ENCODE peak calls at places on chromosomes 6 and 20, in six cellular contexts. N is osteocyte, C is left ventricle myocardium inferior, F is transverse colon, J is NB4, G is lower leg skin. Q is an unnamed sample.

GRCh38 chr6:90369024-90369519 is 72.4 kb upstream of the BACH2 start:
- DNase-seq in F (peak; percentile 33), G (peak; percentile 84), J (peak; percentile 93), N (peak; percentile 88), C (peak; percentile 33), Q (no peak)

GRCh38 chr6:132021552-132022375 is 70.6 kb upstream of the CCN2 start:
- DNase-seq in C (no peak), N (no peak), F (no peak), J (no peak), G (no peak), Q (no peak)

GRCh38 chr6:152110878-152111820 is 303.7 kb downstream of the ESR1 start:
- DNase-seq in C (peak; percentile 64), F (no peak), N (no peak), J (no peak), G (no peak), Q (no peak)

GRCh38 chr20:11001767-11002540 is 328.2 kb upstream of the JAG1 start:
- DNase-seq in N (no peak), J (peak; percentile 96), C (no peak), F (no peak), G (peak; percentile 45), Q (no peak)

GRCh38 chr20:48619126-48620101 is 208.4 kb downstream of the PREX1 start:
- DNase-seq in F (no peak), G (no peak), C (peak; percentile 52), N (no peak), J (no peak), Q (peak; percentile 86)

GRCh38 chr6:39005774-39006173 is 42.8 kb upstream of the GLP1R start:
- DNase-seq in N (no peak), C (no peak), G (no peak), F (no peak), J (no peak), Q (no peak)

GRCh38 chr20:36852187-36852586 is 23.8 kb upstream of the TLDC2 start:
- DNase-seq in G (no peak), J (no peak), N (no peak), C (no peak), F (no peak), Q (no peak)

GRCh38 chr6:168514216-168514615 is 73.2 kb downstream of the SMOC2 start:
- DNase-seq in F (peak; percentile 39), C (peak; percentile 69), J (no peak), G (peak; percentile 60), N (no peak), Q (no peak)

GRCh38 chr6:167409689-167410088 is 84.8 kb downstream of the TTLL2 start:
- DNase-seq in C (no peak), G (no peak), J (no peak), F (no peak), N (no peak), Q (no peak)

GRCh38 chr6:11987390-11987789 is 24.7 kb upstream of the HIVEP1 start:
- DNase-seq in C (no peak), J (no peak), N (no peak), F (no peak), G (no peak), Q (no peak)

GRCh38 chr6:219641-220198 is 72.6 kb upstream of the DUSP22 start:
- DNase-seq in C (peak; percentile 64), G (peak; percentile 41), F (peak; percentile 45), N (no peak), J (peak; percentile 95), Q (no peak)

GRCh38 chr6:138410972-138411667 is 7.1 kb downstream of the HEBP2 start:
- DNase-seq in G (no peak), C (no peak), N (no peak), F (no peak), J (peak; percentile 67), Q (no peak)

GRCh38 chr20:4559906-4560305 is 161.8 kb upstream of the PRND start:
- DNase-seq in J (no peak), C (no peak), N (no peak), F (no peak), G (no peak), Q (no peak)

GRCh38 chr6:159084493-159085091 is 39.8 kb upstream of the TAGAP start:
- DNase-seq in N (no peak), J (peak; percentile 66), G (no peak), C (no peak), F (no peak), Q (no peak)

GRCh38 chr20:43723194-43723593 is 3.6 kb downstream of the GTSF1L start:
- DNase-seq in J (no peak), F (no peak), C (no peak), G (no peak), N (no peak), Q (no peak)

GRCh38 chr6:170086639-170087420 is 204.0 kb downstream of the DLL1 start:
- DNase-seq in J (peak; percentile 59), F (peak; percentile 7), G (no peak), C (peak; percentile 9), N (peak; percentile 83), Q (peak; percentile 84)

GRCh38 chr20:44829688-44830087 is 19.3 kb upstream of the RIMS4 start:
- DNase-seq in J (no peak), C (no peak), G (no peak), F (no peak), N (peak; percentile 1), Q (no peak)

GRCh38 chr6:151071295-151071694 is 168.5 kb upstream of the AKAP12 start:
- DNase-seq in C (peak; percentile 50), N (no peak), F (no peak), G (no peak), J (no peak), Q (no peak)

GRCh38 chr6:49300911-49301310 is 162.1 kb downstream of the MMUT start:
- DNase-seq in F (no peak), C (no peak), N (no peak), J (no peak), G (no peak), Q (no peak)

GRCh38 chr6:127990081-127990480 is 89.2 kb upstream of the THEMIS start:
- DNase-seq in F (no peak), G (no peak), C (no peak), N (no peak), J (no peak), Q (no peak)

GRCh38 chr20:17762873-17763557 is 63.2 kb downstream of the BANF2 start:
- DNase-seq in N (no peak), C (no peak), F (no peak), J (no peak), G (no peak), Q (no peak)

GRCh38 chr6:166500246-166500645 is 86.2 kb downstream of the RAMACL start:
- DNase-seq in F (no peak), G (no peak), N (no peak), J (no peak), C (no peak), Q (no peak)

GRCh38 chr6:11143394-11144371 is 32.2 kb upstream of the ERVFRD-1 start:
- DNase-seq in F (peak; percentile 54), N (no peak), G (peak; percentile 90), J (peak; percentile 96), C (peak; percentile 56), Q (no peak)

GRCh38 chr6:164370773-164371172 is 938.6 kb downstream of the C6orf118 start:
- DNase-seq in F (no peak), J (no peak), C (no peak), G (no peak), N (no peak), Q (no peak)

GRCh38 chr20:16601019-16601418 is 27.8 kb upstream of the KIF16B start:
- DNase-seq in C (no peak), J (no peak), N (no peak), F (no peak), G (no peak), Q (no peak)

GRCh38 chr6:87755697-87756671 is 54.0 kb upstream of the AKIRIN2 start:
- DNase-seq in C (no peak), G (no peak), F (no peak), N (no peak), J (peak; percentile 34), Q (no peak)

GRCh38 chr6:87759491-87760010 is 57.5 kb upstream of the AKIRIN2 start:
- DNase-seq in F (no peak), C (no peak), N (no peak), G (no peak), J (peak; percentile 18), Q (no peak)

GRCh38 chr6:87757792-87758191 is 55.8 kb upstream of the AKIRIN2 start:
- DNase-seq in G (no peak), C (no peak), J (no peak), F (no peak), N (no peak), Q (no peak)

GRCh38 chr6:87754828-87755227 is 52.8 kb upstream of the AKIRIN2 start:
- DNase-seq in F (no peak), G (no peak), N (no peak), J (peak; percentile 53), C (no peak), Q (no peak)

DNA sequence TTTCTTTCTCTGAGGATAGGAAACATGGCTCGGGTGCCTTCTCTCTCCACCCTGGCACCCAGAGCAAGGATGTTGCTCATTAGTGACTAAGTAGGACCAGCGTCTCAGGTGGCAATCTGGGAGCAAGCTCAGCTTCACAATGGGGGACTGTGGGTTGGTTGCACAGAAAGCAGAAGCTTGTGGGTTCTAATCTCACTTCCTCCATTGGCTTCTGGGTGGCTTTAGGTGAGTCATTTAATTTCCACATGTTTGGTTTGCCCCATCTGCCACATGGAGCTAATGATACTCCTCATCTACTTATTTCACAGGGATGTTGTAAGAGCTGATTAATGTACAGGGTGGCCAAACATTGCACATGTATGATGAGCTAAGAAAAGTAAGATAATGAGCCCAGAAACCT is 54.8 kb upstream of the AKIRIN2 start:
- DNase-seq in G (peak; percentile 32), N (no peak), C (no peak), F (peak; percentile 39), J (peak; percentile 99), Q (no peak)
- TF ChIP-seq CTCF in G (no peak), N (no peak), C (no peak), F (no peak), J (no peak), Q (no peak)

GRCh38 chr6:5729813-5730212 is 276.9 kb downstream of the NRN1 start:
- DNase-seq in G (no peak), J (peak; percentile 46), C (no peak), N (no peak), F (no peak), Q (no peak)
- TF ChIP-seq CTCF in G (no peak), J (no peak), C (no peak), N (no peak), F (no peak), Q (peak; percentile 24)

DNA sequence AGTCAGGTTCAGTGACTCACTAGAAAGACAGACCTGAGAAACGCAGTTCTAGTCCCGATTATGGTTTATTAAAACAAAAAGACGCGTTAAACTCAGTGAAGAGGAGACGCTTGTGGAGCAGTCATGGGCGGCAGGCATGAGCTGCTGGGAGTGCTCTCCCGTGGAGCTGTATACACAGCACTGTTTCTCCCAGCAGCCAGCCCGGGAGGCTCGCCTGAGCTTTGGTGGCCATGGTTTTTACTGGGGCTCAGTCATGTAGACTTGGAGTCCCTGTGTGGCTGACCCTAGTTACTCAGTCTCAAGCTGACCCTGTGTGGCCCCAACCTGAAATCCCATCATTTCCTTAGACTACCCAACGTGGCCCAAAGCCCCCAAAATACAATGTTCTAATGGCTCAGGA is 41.2 kb upstream of the BHLHE23 start:
- DNase-seq in J (no peak), F (no peak), C (no peak), G (no peak), N (no peak), Q (peak; percentile 51)
- TF ChIP-seq CTCF in J (no peak), F (no peak), C (no peak), G (no peak), N (no peak), Q (no peak)

DNA sequence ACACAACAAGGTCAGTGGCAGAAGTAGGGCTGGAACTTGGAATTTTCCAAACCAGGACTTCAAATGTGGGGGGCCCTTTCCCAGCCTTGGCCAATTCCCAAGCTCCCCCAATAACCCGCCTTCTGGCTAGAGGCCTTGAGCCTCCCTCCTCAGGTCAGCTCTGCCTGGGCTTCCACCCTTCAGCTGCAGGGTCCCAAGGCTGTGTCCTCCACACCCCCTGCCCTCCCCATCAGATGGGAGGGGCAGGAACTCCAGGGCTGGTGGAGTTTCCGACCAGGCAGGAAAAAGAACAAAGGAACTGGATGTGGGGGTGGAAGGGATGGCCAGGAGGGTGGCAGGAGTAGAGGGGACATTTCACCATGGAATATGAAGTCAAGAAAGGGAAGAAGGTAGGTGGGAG is at the start of gene CCM2L:
- DNase-seq in F (no peak), J (no peak), N (no peak), C (peak; percentile 45), G (no peak), Q (no peak)
- TF ChIP-seq CTCF in F (no peak), J (no peak), N (no peak), C (no peak), G (no peak), Q (no peak)